ENCODE peak calls at places on chromosomes 1 and 21, in nine cellular contexts. H is fibroblast of lung; N is psoas muscle; Q is right atrium auricular region; A is transverse colon; U is cardiac muscle cell; E is BE2C; Y is mammary epithelial cell; P is CD8-positive, alpha-beta T cell. M is an unnamed sample. For H3K4me1, the result is how much of the 10 kb centered on the place peaks cover.

GRCh38 chr1:38608202-38608864 is 251.2 kb downstream of the RRAGC start:
- DNase-seq in P (no peak), N (no peak), H (peak), Y (no peak), Q (no peak), U (peak), A (no peak), E (peak), M (no peak)

GRCh38 chr1:236854602-236854978 is 59.5 kb downstream of the MTR start:
- DNase-seq in H (peak), N (no peak), Y (peak), A (no peak), P (no peak), U (peak), Q (no peak), E (no peak), M (no peak)

GRCh38 chr1:62746086-62746808 is 37.7 kb upstream of the ATG4C start:
- DNase-seq in Q (no peak), A (no peak), U (peak), N (no peak), P (no peak), Y (peak), H (peak), E (no peak), M (no peak)

GRCh38 chr1:14919755-14920154 is 233.8 kb upstream of the TMEM51 start:
- DNase-seq in A (no peak), H (no peak), E (no peak), P (no peak), U (no peak), N (no peak), Q (no peak), Y (no peak), M (no peak)

GRCh38 chr21:16179732-16180131 is 449.9 kb downstream of the USP25 start:
- DNase-seq in Y (no peak), A (no peak), N (no peak), P (no peak), Q (no peak), U (no peak), H (peak), E (no peak), M (no peak)

GRCh38 chr21:43274946-43275310 is 106.1 kb downstream of the CRYAA start:
- DNase-seq in Q (no peak), N (peak), U (no peak), H (no peak), Y (no peak), P (no peak), E (peak), A (no peak), M (no peak)

GRCh38 chr1:5232537-5232936 is 578.1 kb downstream of the AJAP1 start:
- DNase-seq in Y (no peak), H (no peak), N (no peak), P (no peak), U (no peak), E (no peak), A (no peak), Q (no peak), M (no peak)

GRCh38 chr1:178172939-178173338 is 79.0 kb downstream of the RASAL2 start:
- DNase-seq in E (no peak), H (peak), Y (no peak), U (peak), N (no peak), Q (no peak), P (no peak), A (no peak), M (no peak)

GRCh38 chr21:37717534-37717933 is 198.7 kb downstream of the KCNJ6 start:
- DNase-seq in Y (no peak), H (no peak), N (no peak), Q (no peak), A (no peak), E (no peak), U (no peak), P (no peak), M (no peak)

GRCh38 chr1:215599418-215599817 is 32.3 kb downstream of the KCTD3 start:
- DNase-seq in N (no peak), H (peak), P (no peak), E (no peak), U (peak), Y (no peak), Q (no peak), A (no peak), M (no peak)

GRCh38 chr1:206956313-206956597 is 10.0 kb upstream of the PIGR start:
- DNase-seq in E (no peak), A (no peak), H (no peak), Q (no peak), P (no peak), Y (no peak), N (no peak), U (no peak), M (no peak)

GRCh38 chr1:50424045-50424939 is 1.0 kb upstream of the DMRTA2 start:
- DNase-seq in Q (no peak), U (no peak), A (no peak), H (no peak), Y (no peak), E (no peak), N (no peak), P (no peak), M (no peak)

GRCh38 chr1:39717809-39718208 is 20.9 kb upstream of the PPIE start:
- DNase-seq in N (no peak), E (no peak), P (no peak), Q (no peak), Y (no peak), U (no peak), A (no peak), H (no peak), M (no peak)

GRCh38 chr1:25729774-25730173 is 70.2 kb upstream of the SELENON start:
- DNase-seq in N (no peak), Y (no peak), P (no peak), E (no peak), U (no peak), A (no peak), H (no peak), Q (no peak), M (no peak)

GRCh38 chr1:64511054-64511453 is 41.1 kb downstream of the CACHD1 start:
- DNase-seq in A (no peak), Q (no peak), E (no peak), P (no peak), N (no peak), H (no peak), Y (no peak), U (no peak), M (no peak)

GRCh38 chr1:210607361-210607760 is 278.7 kb downstream of the HHAT start:
- DNase-seq in P (no peak), Y (no peak), U (no peak), N (no peak), A (no peak), E (no peak), Q (no peak), H (no peak), M (no peak)

GRCh38 chr1:82162526-82163420 is 362.0 kb downstream of the ADGRL2 start:
- DNase-seq in Q (no peak), U (no peak), A (no peak), E (no peak), P (no peak), H (peak), Y (no peak), N (no peak), M (no peak)

GRCh38 chr1:48470506-48470905 is 1.5 kb downstream of the SPATA6 start:
- DNase-seq in A (peak), Q (no peak), N (peak), E (no peak), Y (peak), H (peak), U (peak), P (no peak), M (no peak)
- TF ChIP-seq CTCF in A (no peak), Q (no peak), N (no peak), E (no peak), Y (no peak), H (no peak), U (no peak), P (no peak), M (no peak)

DNA sequence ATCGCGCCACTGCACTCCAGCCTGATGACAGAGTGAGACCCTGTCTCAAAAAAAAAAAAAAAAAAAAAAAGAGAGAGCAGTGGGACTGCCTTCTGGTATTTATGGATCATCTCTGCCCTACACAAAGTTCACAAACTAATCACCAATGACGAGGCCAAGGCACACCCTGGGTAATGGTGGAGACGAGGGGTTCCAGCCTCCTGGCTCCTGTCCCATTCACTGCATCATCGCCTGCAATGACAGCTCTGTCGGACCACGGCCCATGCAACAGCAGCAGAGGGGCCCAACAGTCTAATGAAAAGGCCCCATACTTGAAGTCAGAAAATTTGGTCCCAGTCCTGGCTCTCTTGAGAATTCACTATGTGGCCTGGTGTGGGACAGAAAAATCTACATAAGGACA is 2.9 kb upstream of the BTG2 start:
- DNase-seq in N (no peak), A (no peak), H (no peak), U (no peak), P (no peak), Q (no peak), E (no peak), Y (no peak), M (no peak)
- H3K4me1 ChIP-seq in N (under half), A (under half), H (under half), U (under half), P (under half), Q (under half), E (under half), Y (under half), M (under half)

GRCh38 chr1:203304919-203305808 is at the start of gene BTG2:
- DNase-seq in U (peak), N (peak), A (peak), H (peak), Q (peak), E (peak), Y (peak), P (peak), M (peak)
- TF ChIP-seq CTCF in U (no peak), N (no peak), A (no peak), H (no peak), Q (no peak), E (no peak), Y (no peak), P (no peak), M (no peak)

DNA sequence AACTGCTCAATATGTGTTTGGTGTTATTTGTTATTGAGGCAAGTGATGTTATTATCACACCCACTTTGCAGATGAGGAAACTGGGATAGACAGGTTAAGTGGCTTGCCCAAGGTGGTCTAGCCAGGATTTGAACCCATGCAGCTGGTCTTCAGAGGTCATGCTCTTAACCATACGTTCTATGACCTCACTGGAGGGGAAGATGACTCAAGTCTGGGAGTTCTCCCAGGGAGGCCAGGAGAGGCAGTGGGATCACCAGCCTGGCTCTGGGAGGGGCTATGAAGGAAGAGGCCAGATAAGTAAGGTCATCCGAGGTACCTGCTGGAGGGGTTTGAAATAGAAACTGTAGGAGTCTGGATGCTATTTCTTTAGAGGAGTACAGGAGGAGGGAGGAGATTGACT is 95.3 kb downstream of the NAV1 start:
- DNase-seq in A (no peak), U (peak), E (no peak), P (no peak), Y (no peak), H (peak), Q (no peak), N (no peak), M (no peak)
- H3K4me1 ChIP-seq in A (under half), U (under half), E (under half), P (under half), Y (under half), H (half or more), Q (under half), N (under half), M (under half)

M was measured in Caco-2.